ENCODE peak calls at places on chromosomes 16 and 17, in four cellular contexts. E is right lobe of liver, W is progenitor cell of endocrine pancreas, N is Peyer's patch. U is an unnamed sample.

GRCh38 chr16:64983983-64984382 is 137.9 kb downstream of the CDH11 start:
- DNase-seq in W (no peak), N (no peak), E (no peak), U (peak)

GRCh38 chr16:20911361-20911760 is 10.8 kb downstream of the LYRM1 start:
- DNase-seq in E (no peak), N (no peak), W (no peak), U (no peak)

GRCh38 chr16:89150090-89150835 is 21.3 kb upstream of the CDH15 start:
- DNase-seq in W (no peak), N (peak), E (no peak), U (no peak)

GRCh38 chr17:7130626-7131467 is 16.2 kb upstream of the ASGR2 start:
- DNase-seq in W (no peak), N (no peak), E (no peak), U (peak)

GRCh38 chr17:18315498-18316360 is 636 bp downstream of the SMCR8 start:
- DNase-seq in N (no peak), W (no peak), E (no peak), U (peak)

GRCh38 chr16:48565752-48566151 is 44.2 kb downstream of the N4BP1 start:
- DNase-seq in E (no peak), N (no peak), W (no peak), U (no peak)

GRCh38 chr17:41010421-41010820 is 1.5 kb upstream of the KRTAP3-1 start:
- DNase-seq in E (no peak), W (no peak), N (no peak), U (no peak)

GRCh38 chr17:52201764-52202571 is 43.5 kb upstream of the CA10 start:
- DNase-seq in W (no peak), N (no peak), E (no peak), U (no peak)

GRCh38 chr17:37060966-37061365 is 112.2 kb downstream of the AATF start:
- DNase-seq in E (no peak), W (no peak), N (no peak), U (no peak)

GRCh38 chr17:10735251-10735650 is 5.4 kb upstream of the TMEM220 start:
- DNase-seq in W (no peak), N (no peak), E (no peak), U (no peak)

GRCh38 chr17:3843935-3844516 is 2.0 kb downstream of the NCBP3 start:
- DNase-seq in W (no peak), N (peak), E (peak), U (peak)

GRCh38 chr17:21283482-21284318 is 811 bp upstream of the MAP2K3 start:
- DNase-seq in E (peak), W (no peak), N (no peak), U (no peak)

GRCh38 chr17:37358098-37358829 is 17.5 kb upstream of the C17orf78 start:
- DNase-seq in N (peak), E (peak), W (peak), U (peak)

GRCh38 chr17:15884731-15885130 is 60.2 kb upstream of the ADORA2B start:
- DNase-seq in N (no peak), E (no peak), W (no peak), U (no peak)

GRCh38 chr16:9138731-9139501 is 47.5 kb downstream of the HAPSTR1 start:
- DNase-seq in W (peak), E (peak), N (peak), U (peak)